ENCODE peak calls at places on chromosomes 16 and 17, in nine cellular contexts. One of them, this sample, is unnamed.

GRCh38 chr16:68954871-68955635 is 111.7 kb downstream of the TANGO6 start:
- DNase-seq in activated gamma-delta T cell: no peak
- DNase-seq in right lobe of liver: no peak
- DNase-seq in sigmoid colon: no peak
- DNase-seq in iPS-NIHi11: no peak
- DNase-seq in Ammon's horn: no peak
- DNase-seq in fibroblast of the aortic adventitia: no peak
- DNase-seq in aorta: no peak
- DNase-seq in stimulated activated CD4-positive, alpha-beta T cell treated with anti-CD3 and anti-CD28 coated beads, Interleukin-2, amount 100 ng/mL, for 48 hours: no peak
- DNase-seq in this sample: no peak

GRCh38 chr16:16062023-16062932 is 112.9 kb downstream of the ABCC1 start:
- DNase-seq in activated gamma-delta T cell: no peak
- DNase-seq in right lobe of liver: no peak
- DNase-seq in sigmoid colon: peak; percentile 91
- DNase-seq in iPS-NIHi11: no peak
- DNase-seq in Ammon's horn: peak; percentile 17
- DNase-seq in fibroblast of the aortic adventitia: no peak
- DNase-seq in aorta: no peak
- DNase-seq in stimulated activated CD4-positive, alpha-beta T cell treated with anti-CD3 and anti-CD28 coated beads, Interleukin-2, amount 100 ng/mL, for 48 hours: no peak
- DNase-seq in this sample: no peak

GRCh38 chr17:3002538-3003301 is 60.7 kb downstream of the OR1D5 start:
- DNase-seq in activated gamma-delta T cell: no peak
- DNase-seq in right lobe of liver: peak; percentile 59
- DNase-seq in sigmoid colon: peak; percentile 55
- DNase-seq in iPS-NIHi11: no peak
- DNase-seq in Ammon's horn: peak; percentile 45
- DNase-seq in fibroblast of the aortic adventitia: no peak
- DNase-seq in aorta: peak; percentile 51
- DNase-seq in stimulated activated CD4-positive, alpha-beta T cell treated with anti-CD3 and anti-CD28 coated beads, Interleukin-2, amount 100 ng/mL, for 48 hours: no peak
- DNase-seq in this sample: no peak

GRCh38 chr17:45228985-45229517 is 7.4 kb downstream of the FMNL1 start:
- DNase-seq in activated gamma-delta T cell: peak; percentile 76
- DNase-seq in right lobe of liver: peak; percentile 88
- DNase-seq in sigmoid colon: peak; percentile 96
- DNase-seq in iPS-NIHi11: peak; percentile 65
- DNase-seq in Ammon's horn: peak; percentile 77
- DNase-seq in fibroblast of the aortic adventitia: peak; percentile 93
- DNase-seq in aorta: peak; percentile 93
- DNase-seq in stimulated activated CD4-positive, alpha-beta T cell treated with anti-CD3 and anti-CD28 coated beads, Interleukin-2, amount 100 ng/mL, for 48 hours: peak; percentile 79
- DNase-seq in this sample: peak; percentile 90

GRCh38 chr17:48022906-48023305 is 14.7 kb downstream of the COPZ2 start:
- DNase-seq in activated gamma-delta T cell: no peak
- DNase-seq in right lobe of liver: no peak
- DNase-seq in sigmoid colon: no peak
- DNase-seq in iPS-NIHi11: no peak
- DNase-seq in Ammon's horn: no peak
- DNase-seq in fibroblast of the aortic adventitia: no peak
- DNase-seq in aorta: no peak
- DNase-seq in stimulated activated CD4-positive, alpha-beta T cell treated with anti-CD3 and anti-CD28 coated beads, Interleukin-2, amount 100 ng/mL, for 48 hours: no peak
- DNase-seq in this sample: no peak

GRCh38 chr17:683499-684254 is 31.0 kb downstream of the VPS53 start:
- DNase-seq in activated gamma-delta T cell: no peak
- DNase-seq in right lobe of liver: no peak
- DNase-seq in sigmoid colon: no peak
- DNase-seq in iPS-NIHi11: no peak
- DNase-seq in Ammon's horn: peak; percentile 24
- DNase-seq in fibroblast of the aortic adventitia: no peak
- DNase-seq in aorta: no peak
- DNase-seq in stimulated activated CD4-positive, alpha-beta T cell treated with anti-CD3 and anti-CD28 coated beads, Interleukin-2, amount 100 ng/mL, for 48 hours: no peak
- DNase-seq in this sample: no peak

GRCh38 chr16:23182675-23183485 is at the start of gene SCNN1G:
- DNase-seq in activated gamma-delta T cell: no peak
- DNase-seq in right lobe of liver: no peak
- DNase-seq in sigmoid colon: no peak
- DNase-seq in iPS-NIHi11: peak; percentile 33
- DNase-seq in Ammon's horn: no peak
- DNase-seq in fibroblast of the aortic adventitia: no peak
- DNase-seq in aorta: no peak
- DNase-seq in stimulated activated CD4-positive, alpha-beta T cell treated with anti-CD3 and anti-CD28 coated beads, Interleukin-2, amount 100 ng/mL, for 48 hours: no peak
- DNase-seq in this sample: no peak

GRCh38 chr16:20865420-20866126 is 34.6 kb downstream of the DCUN1D3 start:
- DNase-seq in activated gamma-delta T cell: no peak
- DNase-seq in right lobe of liver: no peak
- DNase-seq in sigmoid colon: no peak
- DNase-seq in iPS-NIHi11: no peak
- DNase-seq in Ammon's horn: no peak
- DNase-seq in fibroblast of the aortic adventitia: peak; percentile 69
- DNase-seq in aorta: no peak
- DNase-seq in stimulated activated CD4-positive, alpha-beta T cell treated with anti-CD3 and anti-CD28 coated beads, Interleukin-2, amount 100 ng/mL, for 48 hours: no peak
- DNase-seq in this sample: no peak

GRCh38 chr17:5042152-5043022 is 7.2 kb upstream of the SLC52A1 start:
- DNase-seq in activated gamma-delta T cell: no peak
- DNase-seq in right lobe of liver: no peak
- DNase-seq in sigmoid colon: no peak
- DNase-seq in iPS-NIHi11: no peak
- DNase-seq in Ammon's horn: no peak
- DNase-seq in fibroblast of the aortic adventitia: no peak
- DNase-seq in aorta: no peak
- DNase-seq in stimulated activated CD4-positive, alpha-beta T cell treated with anti-CD3 and anti-CD28 coated beads, Interleukin-2, amount 100 ng/mL, for 48 hours: no peak
- DNase-seq in this sample: peak; percentile 18

GRCh38 chr17:7281074-7281952 is at the start of gene SLC2A4:
- DNase-seq in activated gamma-delta T cell: peak; percentile 43
- DNase-seq in right lobe of liver: peak; percentile 96
- DNase-seq in sigmoid colon: peak; percentile 98
- DNase-seq in iPS-NIHi11: peak; percentile 99
- DNase-seq in Ammon's horn: peak; percentile 83
- DNase-seq in fibroblast of the aortic adventitia: peak; percentile 90
- DNase-seq in aorta: peak; percentile 95
- DNase-seq in stimulated activated CD4-positive, alpha-beta T cell treated with anti-CD3 and anti-CD28 coated beads, Interleukin-2, amount 100 ng/mL, for 48 hours: peak; percentile 88
- DNase-seq in this sample: peak; percentile 73

GRCh38 chr16:720990-721764 is at the start of gene ANTKMT:
- DNase-seq in activated gamma-delta T cell: peak; percentile 71
- DNase-seq in right lobe of liver: peak; percentile 89
- DNase-seq in sigmoid colon: peak; percentile 86
- DNase-seq in iPS-NIHi11: peak; percentile 95
- DNase-seq in Ammon's horn: peak; percentile 76
- DNase-seq in fibroblast of the aortic adventitia: peak; percentile 65
- DNase-seq in aorta: peak; percentile 80
- DNase-seq in stimulated activated CD4-positive, alpha-beta T cell treated with anti-CD3 and anti-CD28 coated beads, Interleukin-2, amount 100 ng/mL, for 48 hours: peak; percentile 69
- DNase-seq in this sample: peak; percentile 67

GRCh38 chr17:66702106-66702936 is 132.6 kb upstream of the CACNG5 start:
- DNase-seq in activated gamma-delta T cell: no peak
- DNase-seq in right lobe of liver: no peak
- DNase-seq in sigmoid colon: no peak
- DNase-seq in iPS-NIHi11: no peak
- DNase-seq in Ammon's horn: no peak
- DNase-seq in fibroblast of the aortic adventitia: no peak
- DNase-seq in aorta: no peak
- DNase-seq in stimulated activated CD4-positive, alpha-beta T cell treated with anti-CD3 and anti-CD28 coated beads, Interleukin-2, amount 100 ng/mL, for 48 hours: no peak
- DNase-seq in this sample: no peak

GRCh38 chr17:78767806-78768205 is 14.3 kb downstream of the CYTH1 start:
- DNase-seq in activated gamma-delta T cell: no peak
- DNase-seq in right lobe of liver: no peak
- DNase-seq in sigmoid colon: no peak
- DNase-seq in iPS-NIHi11: no peak
- DNase-seq in Ammon's horn: no peak
- DNase-seq in fibroblast of the aortic adventitia: no peak
- DNase-seq in aorta: no peak
- DNase-seq in stimulated activated CD4-positive, alpha-beta T cell treated with anti-CD3 and anti-CD28 coated beads, Interleukin-2, amount 100 ng/mL, for 48 hours: no peak
- DNase-seq in this sample: no peak

GRCh38 chr16:27208809-27209208 is 5.5 kb downstream of the KDM8 start:
- DNase-seq in activated gamma-delta T cell: no peak
- DNase-seq in right lobe of liver: no peak
- DNase-seq in sigmoid colon: no peak
- DNase-seq in iPS-NIHi11: no peak
- DNase-seq in Ammon's horn: no peak
- DNase-seq in fibroblast of the aortic adventitia: no peak
- DNase-seq in aorta: no peak
- DNase-seq in stimulated activated CD4-positive, alpha-beta T cell treated with anti-CD3 and anti-CD28 coated beads, Interleukin-2, amount 100 ng/mL, for 48 hours: no peak
- DNase-seq in this sample: no peak

GRCh38 chr17:41638194-41638593 is 13.8 kb upstream of the KRT17 start:
- DNase-seq in activated gamma-delta T cell: no peak
- DNase-seq in right lobe of liver: no peak
- DNase-seq in sigmoid colon: no peak
- DNase-seq in iPS-NIHi11: no peak
- DNase-seq in Ammon's horn: no peak
- DNase-seq in fibroblast of the aortic adventitia: no peak
- DNase-seq in aorta: no peak
- DNase-seq in stimulated activated CD4-positive, alpha-beta T cell treated with anti-CD3 and anti-CD28 coated beads, Interleukin-2, amount 100 ng/mL, for 48 hours: no peak
- DNase-seq in this sample: no peak

GRCh38 chr17:82808006-82808405 is 31.8 kb downstream of the ZNF750 start:
- DNase-seq in activated gamma-delta T cell: no peak
- DNase-seq in right lobe of liver: no peak
- DNase-seq in sigmoid colon: no peak
- DNase-seq in iPS-NIHi11: no peak
- DNase-seq in Ammon's horn: no peak
- DNase-seq in fibroblast of the aortic adventitia: no peak
- DNase-seq in aorta: no peak
- DNase-seq in stimulated activated CD4-positive, alpha-beta T cell treated with anti-CD3 and anti-CD28 coated beads, Interleukin-2, amount 100 ng/mL, for 48 hours: no peak
- DNase-seq in this sample: no peak

GRCh38 chr16:49510676-49511305 is 137.2 kb downstream of the C16orf78 start:
- DNase-seq in activated gamma-delta T cell: no peak
- DNase-seq in right lobe of liver: peak; percentile 47
- DNase-seq in sigmoid colon: no peak
- DNase-seq in iPS-NIHi11: no peak
- DNase-seq in Ammon's horn: peak; percentile 57
- DNase-seq in fibroblast of the aortic adventitia: no peak
- DNase-seq in aorta: no peak
- DNase-seq in stimulated activated CD4-positive, alpha-beta T cell treated with anti-CD3 and anti-CD28 coated beads, Interleukin-2, amount 100 ng/mL, for 48 hours: no peak
- DNase-seq in this sample: no peak

GRCh38 chr16:71552698-71553503 is 24.0 kb downstream of the TAT start:
- DNase-seq in activated gamma-delta T cell: no peak
- DNase-seq in right lobe of liver: no peak
- DNase-seq in sigmoid colon: no peak
- DNase-seq in iPS-NIHi11: peak; percentile 19
- DNase-seq in Ammon's horn: no peak
- DNase-seq in fibroblast of the aortic adventitia: no peak
- DNase-seq in aorta: no peak
- DNase-seq in stimulated activated CD4-positive, alpha-beta T cell treated with anti-CD3 and anti-CD28 coated beads, Interleukin-2, amount 100 ng/mL, for 48 hours: no peak
- DNase-seq in this sample: no peak

GRCh38 chr17:80791758-80792284 is 199.8 kb upstream of the CHMP6 start:
- DNase-seq in activated gamma-delta T cell: no peak
- DNase-seq in right lobe of liver: no peak
- DNase-seq in sigmoid colon: peak; percentile 93
- DNase-seq in iPS-NIHi11: no peak
- DNase-seq in Ammon's horn: peak; percentile 68
- DNase-seq in fibroblast of the aortic adventitia: peak; percentile 95
- DNase-seq in aorta: peak; percentile 79
- DNase-seq in stimulated activated CD4-positive, alpha-beta T cell treated with anti-CD3 and anti-CD28 coated beads, Interleukin-2, amount 100 ng/mL, for 48 hours: peak; percentile 30
- DNase-seq in this sample: no peak

GRCh38 chr17:11081342-11081741 is 159.7 kb upstream of the SHISA6 start:
- DNase-seq in activated gamma-delta T cell: no peak
- DNase-seq in right lobe of liver: no peak
- DNase-seq in sigmoid colon: no peak
- DNase-seq in iPS-NIHi11: no peak
- DNase-seq in Ammon's horn: no peak
- DNase-seq in fibroblast of the aortic adventitia: no peak
- DNase-seq in aorta: no peak
- DNase-seq in stimulated activated CD4-positive, alpha-beta T cell treated with anti-CD3 and anti-CD28 coated beads, Interleukin-2, amount 100 ng/mL, for 48 hours: no peak
- DNase-seq in this sample: no peak

GRCh38 chr16:24975428-24975889 is 39.7 kb downstream of the ARHGAP17 start:
- DNase-seq in activated gamma-delta T cell: no peak
- DNase-seq in right lobe of liver: no peak
- DNase-seq in sigmoid colon: no peak
- DNase-seq in iPS-NIHi11: no peak
- DNase-seq in Ammon's horn: no peak
- DNase-seq in fibroblast of the aortic adventitia: peak; percentile 40
- DNase-seq in aorta: no peak
- DNase-seq in stimulated activated CD4-positive, alpha-beta T cell treated with anti-CD3 and anti-CD28 coated beads, Interleukin-2, amount 100 ng/mL, for 48 hours: no peak
- DNase-seq in this sample: no peak